ENCODE peak calls at places on chromosomes 12 and 14, in five cellular contexts. L, I, N, E and R are unnamed samples.

GRCh38 chr14:55122441-55122986 is 6.5 kb upstream of the LGALS3 start:
- ATAC-seq in L (peak; percentile 58), I (no peak), N (peak; percentile 87), E (no peak), R (no peak)

GRCh38 chr12:109124878-109125648 is 8.7 kb downstream of the ACACB start:
- ATAC-seq in L (no peak), I (no peak), N (no peak), E (no peak), R (no peak)

GRCh38 chr12:108578813-108579212 is 16.4 kb downstream of the ISCU start:
- ATAC-seq in L (no peak), I (no peak), N (no peak), E (no peak), R (no peak)

GRCh38 chr12:64577046-64577445 is 33.2 kb upstream of the RASSF3 start:
- ATAC-seq in L (no peak), I (no peak), N (no peak), E (no peak), R (no peak)

GRCh38 chr12:9761407-9761736 is 671 bp upstream of the CD69 start:
- ATAC-seq in L (no peak), I (no peak), N (no peak), E (peak; percentile 4), R (no peak)

GRCh38 chr14:78254911-78255431 is 84.8 kb downstream of the NRXN3 start:
- ATAC-seq in L (no peak), I (no peak), N (no peak), E (no peak), R (no peak)

GRCh38 chr12:57477710-57478681 is 1.7 kb downstream of the ARHGAP9 start:
- ATAC-seq in L (peak; percentile 71), I (peak; percentile 52), N (peak; percentile 43), E (peak; percentile 62), R (no peak)

GRCh38 chr12:51531284-51531981 is 59.6 kb upstream of the SCN8A start:
- ATAC-seq in L (peak; percentile 37), I (no peak), N (peak; percentile 62), E (peak; percentile 32), R (no peak)

GRCh38 chr12:98504368-98504617 is 11.1 kb upstream of the TMPO start:
- ATAC-seq in L (peak; percentile 7), I (no peak), N (peak; percentile 6), E (peak; percentile 18), R (no peak)

GRCh38 chr12:67692966-67693365 is 44.4 kb downstream of the DYRK2 start:
- ATAC-seq in L (no peak), I (no peak), N (no peak), E (peak; percentile 67), R (no peak)

GRCh38 chr14:26897186-26897585 is 299.4 kb upstream of the NOVA1 start:
- ATAC-seq in L (no peak), I (no peak), N (no peak), E (no peak), R (no peak)

DNA sequence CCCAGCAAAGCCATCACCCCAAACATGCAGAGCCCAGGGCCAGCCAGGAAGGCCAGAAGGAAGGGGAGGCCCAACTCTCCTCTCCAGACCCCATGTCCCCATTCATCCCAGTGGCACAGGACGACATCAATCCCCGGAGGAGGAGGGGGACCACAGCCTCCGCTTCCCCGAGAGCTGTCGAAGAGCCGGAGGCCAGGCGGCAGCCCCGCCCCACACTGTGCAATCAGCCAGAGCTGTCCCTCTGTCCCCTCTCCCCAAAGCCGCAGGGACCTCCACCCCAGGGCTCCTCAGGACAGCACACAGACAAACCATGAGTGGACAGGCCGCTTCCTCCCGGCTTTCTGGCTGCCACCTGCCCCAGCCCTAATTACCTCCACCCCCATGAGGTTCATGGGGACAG is 16.8 kb downstream of the RAB35 start:
- ATAC-seq in L (no peak), I (no peak), N (no peak), E (no peak), R (no peak)
- TF ChIP-seq EP300 in L (no peak), I (no peak), N (no peak), E (no peak), R (no peak)

DNA sequence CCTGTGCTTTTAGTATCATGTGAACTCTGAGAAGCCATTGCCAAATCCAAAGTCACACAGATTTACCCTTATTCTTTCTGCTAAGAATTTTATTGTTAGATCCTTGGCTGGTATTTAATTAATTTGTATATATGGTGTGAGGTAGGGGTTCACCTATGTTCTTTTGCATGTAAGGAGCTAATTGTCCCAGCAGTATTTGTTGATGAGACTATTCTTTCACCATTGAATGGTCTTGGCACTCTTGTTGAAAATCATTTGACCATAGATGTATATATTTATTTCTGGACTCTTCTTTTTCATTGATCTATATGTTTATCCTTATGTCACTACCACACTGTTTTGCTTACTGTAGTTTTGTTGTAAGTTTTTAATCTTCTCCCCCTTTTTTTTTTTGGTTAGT is 26.2 kb downstream of the G2E3 start:
- ATAC-seq in L (no peak), I (no peak), N (no peak), E (no peak), R (no peak)
- H3K36me3 ChIP-seq in L (peaks cover 50% of the 10 kb centered on the region), I (peaks cover 10% of the 10 kb centered on the region), N (peaks cover 13% of the 10 kb centered on the region), E (peaks cover 19% of the 10 kb centered on the region), R (peaks cover 8% of the 10 kb centered on the region)

GRCh38 chr14:105980224-105980623 is 453.8 kb downstream of the TMEM121 start:
- ATAC-seq in L (no peak), I (no peak), N (no peak), E (no peak), R (no peak)
- H3K4me1 ChIP-seq in L (no peaks in the 10 kb centered on the region), I (no peaks in the 10 kb centered on the region), N (no peaks in the 10 kb centered on the region), E (no peaks in the 10 kb centered on the region), R (no peaks in the 10 kb centered on the region)

DNA sequence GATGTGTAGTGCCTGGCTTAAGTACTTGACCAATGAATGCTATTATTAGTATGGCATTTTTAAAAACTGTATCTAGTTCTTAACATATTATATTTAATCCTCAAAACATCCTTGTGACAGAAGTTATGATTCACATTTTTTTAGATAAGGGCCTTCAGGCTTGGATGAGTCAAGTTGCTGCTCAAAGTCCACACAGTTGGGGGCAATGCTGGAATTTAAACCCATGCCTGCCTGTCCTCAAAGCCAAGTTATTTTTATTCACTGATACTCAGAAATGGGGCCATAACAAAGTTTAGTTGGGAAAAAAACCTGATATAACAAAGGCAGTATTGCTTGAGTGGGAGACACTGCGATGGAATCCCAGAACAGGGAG is 50.6 kb downstream of the RFX4 start:
- ATAC-seq in L (no peak), I (no peak), N (no peak), E (no peak), R (no peak)
- TF ChIP-seq EP300 in L (no peak), I (no peak), N (no peak), E (no peak), R (no peak)

DNA sequence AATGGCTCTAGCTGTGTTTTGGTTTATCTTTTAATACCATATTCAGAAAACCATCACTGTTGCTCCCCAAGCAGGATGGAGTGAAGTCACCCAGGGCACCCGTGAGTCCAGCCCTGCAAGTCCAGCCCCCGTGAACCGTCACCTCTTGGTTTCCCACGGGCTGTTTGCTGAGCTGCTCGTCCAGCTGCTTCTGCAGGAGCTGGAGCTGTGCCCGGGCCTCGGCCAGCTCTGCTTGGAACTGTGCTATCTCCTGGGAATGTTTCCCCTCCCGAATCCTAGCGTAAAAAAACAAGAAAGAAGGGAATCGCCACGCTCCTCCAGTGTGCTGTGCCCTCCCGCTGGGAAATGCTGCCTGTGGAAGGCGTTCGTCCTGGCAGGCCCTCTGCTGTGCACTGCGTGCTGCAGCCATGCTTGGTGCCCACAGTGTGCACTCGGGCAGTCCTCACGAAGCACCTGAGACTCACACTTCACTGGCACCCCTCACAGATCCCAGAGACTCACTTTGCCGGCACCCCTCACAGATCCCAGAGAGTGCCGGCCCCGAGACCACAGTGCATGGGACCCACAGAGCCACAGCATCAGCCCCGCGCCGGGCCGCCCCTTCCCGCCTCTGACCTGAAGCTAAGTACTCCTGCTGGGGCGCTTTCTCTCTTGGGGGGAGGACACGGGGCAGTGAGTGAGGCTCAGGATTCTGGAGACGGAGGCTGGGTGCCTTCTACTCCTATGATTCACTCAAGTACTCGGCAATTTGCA is 15.4 kb upstream of the ANKLE2 start:
- ATAC-seq in L (no peak), I (peak; percentile 17), N (no peak), E (no peak), R (peak; percentile 59)
- H3K36me3 ChIP-seq in L (peaks cover 84% of the 10 kb centered on the region), I (peaks cover 100% of the 10 kb centered on the region), N (peaks cover 43% of the 10 kb centered on the region), E (peaks cover 21% of the 10 kb centered on the region), R (no peaks in the 10 kb centered on the region)

GRCh38 chr12:49635036-49635435 is 11.7 kb downstream of the PRPF40B start:
- ATAC-seq in L (no peak), I (no peak), N (no peak), E (no peak), R (no peak)
- H3K4me1 ChIP-seq in L (peaks cover 11% of the 10 kb centered on the region), I (peaks cover 15% of the 10 kb centered on the region), N (peaks cover 23% of the 10 kb centered on the region), E (peaks cover 3% of the 10 kb centered on the region), R (no peaks in the 10 kb centered on the region)

GRCh38 chr12:110501378-110501721 is 561 bp downstream of the VPS29 start:
- ATAC-seq in L (peak; percentile 61), I (peak; percentile 62), N (peak; percentile 63), E (peak; percentile 41), R (peak; percentile 29)

GRCh38 chr12:110498984-110499706 is 2.8 kb downstream of the VPS29 start:
- ATAC-seq in L (no peak), I (no peak), N (no peak), E (no peak), R (no peak)

GRCh38 chr12:110502449-110502738 is 263 bp downstream of the RAD9B start:
- ATAC-seq in L (peak; percentile 1), I (peak; percentile 20), N (no peak), E (peak; percentile 44), R (peak; percentile 4)

GRCh38 chr12:110503432-110503831 is 1.3 kb downstream of the RAD9B start:
- ATAC-seq in L (no peak), I (no peak), N (no peak), E (no peak), R (no peak)

GRCh38 chr12:110501722-110502448 is at the start of the genes RAD9B and VPS29:
- ATAC-seq in L (peak; percentile 96), I (peak; percentile 99), N (peak; percentile 99), E (peak; percentile 98), R (peak; percentile 96)
- TF ChIP-seq EP300 in L (peak; percentile 67), I (peak; percentile 78), N (peak; percentile 39), E (no peak), R (no peak)

GRCh38 chr14:22908601-22909000 is 10.3 kb downstream of the RBM23 start:
- ATAC-seq in L (no peak), I (no peak), N (peak; percentile 20), E (no peak), R (no peak)
- H3K36me3 ChIP-seq in L (peaks cover 81% of the 10 kb centered on the region), I (peaks cover 90% of the 10 kb centered on the region), N (no peaks in the 10 kb centered on the region), E (peaks cover 36% of the 10 kb centered on the region), R (peaks cover 10% of the 10 kb centered on the region)

GRCh38 chr14:60862283-60862682 is 118.6 kb downstream of the TRMT5 start:
- ATAC-seq in L (no peak), I (peak; percentile 65), N (no peak), E (no peak), R (peak; percentile 69)
- H3K4me1 ChIP-seq in L (no peaks in the 10 kb centered on the region), I (peaks cover 12% of the 10 kb centered on the region), N (no peaks in the 10 kb centered on the region), E (no peaks in the 10 kb centered on the region), R (peaks cover 53% of the 10 kb centered on the region)